ENCODE peak calls at places on chromosomes 6 and 20, in six cellular contexts. Q, E, L, Y, W and S are unnamed samples.

GRCh38 chr6:36343109-36343508 is 6.4 kb upstream of the BNIP5 start:
- DNase-seq in Q (no peak), L (no peak), W (no peak), Y (no peak), E (no peak), S (no peak)

GRCh38 chr20:46970937-46971630 is 76.4 kb downstream of the EYA2 start:
- DNase-seq in Q (no peak), Y (no peak), E (peak), L (peak), W (peak), S (no peak)

GRCh38 chr6:4059115-4059777 is 19.7 kb downstream of the FAM217A start:
- DNase-seq in E (peak), Y (no peak), Q (no peak), L (peak), W (no peak), S (no peak)

GRCh38 chr6:3336859-3337515 is 78.2 kb downstream of the PSMG4 start:
- DNase-seq in Y (no peak), E (no peak), W (no peak), Q (no peak), L (no peak), S (no peak)

GRCh38 chr6:16519265-16520242 is 241.7 kb downstream of the ATXN1 start:
- DNase-seq in W (no peak), Q (no peak), L (no peak), Y (no peak), E (no peak), S (peak)

GRCh38 chr6:31622678-31623077 is 2.2 kb downstream of the PRRC2A start:
- DNase-seq in W (no peak), Y (no peak), Q (no peak), E (no peak), L (no peak), S (no peak)

GRCh38 chr20:32019156-32019510 is 8.9 kb downstream of the CCM2L start:
- DNase-seq in E (no peak), W (peak), L (no peak), Y (no peak), Q (no peak), S (peak)

GRCh38 chr20:18001131-18001921 is 32.5 kb downstream of the MGME1 start:
- DNase-seq in Y (peak), W (no peak), Q (peak), E (peak), L (peak), S (no peak)